ENCODE peak calls at places on chromosomes 6 and 20, in six cellular contexts. One of them, this sample, is unnamed.

GRCh38 chr6:70079241-70079640 is 212.9 kb downstream of the COL19A1 start:
- DNase-seq in GM23248: no peak
- DNase-seq in CD8-positive, alpha-beta memory T cell: no peak
- DNase-seq in upper lobe of left lung: no peak
- DNase-seq in SJCRH30: no peak
- DNase-seq in OCI-LY7: no peak
- DNase-seq in this sample: no peak

GRCh38 chr6:165227644-165228329 is 81.6 kb downstream of the C6orf118 start:
- DNase-seq in GM23248: peak
- DNase-seq in CD8-positive, alpha-beta memory T cell: no peak
- DNase-seq in upper lobe of left lung: peak
- DNase-seq in SJCRH30: no peak
- DNase-seq in OCI-LY7: no peak
- DNase-seq in this sample: peak

GRCh38 chr6:89995296-89995695 is 101.0 kb downstream of the GJA10 start:
- DNase-seq in GM23248: no peak
- DNase-seq in CD8-positive, alpha-beta memory T cell: no peak
- DNase-seq in upper lobe of left lung: no peak
- DNase-seq in SJCRH30: no peak
- DNase-seq in OCI-LY7: no peak
- DNase-seq in this sample: no peak

GRCh38 chr20:58407966-58408557 is 19.0 kb downstream of the VAPB start:
- DNase-seq in GM23248: peak
- DNase-seq in CD8-positive, alpha-beta memory T cell: no peak
- DNase-seq in upper lobe of left lung: no peak
- DNase-seq in SJCRH30: no peak
- DNase-seq in OCI-LY7: peak
- DNase-seq in this sample: peak

GRCh38 chr6:2931970-2932748 is 29.1 kb upstream of the SERPINB9 start:
- DNase-seq in GM23248: peak
- DNase-seq in CD8-positive, alpha-beta memory T cell: peak
- DNase-seq in upper lobe of left lung: peak
- DNase-seq in SJCRH30: peak
- DNase-seq in OCI-LY7: peak
- DNase-seq in this sample: peak

GRCh38 chr6:551405-551804 is 105.5 kb downstream of the HUS1B start:
- DNase-seq in GM23248: peak
- DNase-seq in CD8-positive, alpha-beta memory T cell: no peak
- DNase-seq in upper lobe of left lung: no peak
- DNase-seq in SJCRH30: peak
- DNase-seq in OCI-LY7: peak
- DNase-seq in this sample: peak

GRCh38 chr20:3238616-3239025 is 369 bp downstream of the SLC4A11 start:
- DNase-seq in GM23248: peak
- DNase-seq in CD8-positive, alpha-beta memory T cell: peak
- DNase-seq in upper lobe of left lung: peak
- DNase-seq in SJCRH30: peak
- DNase-seq in OCI-LY7: peak
- DNase-seq in this sample: peak

GRCh38 chr20:60481742-60482133 is 523.5 kb downstream of the CDH26 start:
- DNase-seq in GM23248: no peak
- DNase-seq in CD8-positive, alpha-beta memory T cell: no peak
- DNase-seq in upper lobe of left lung: no peak
- DNase-seq in SJCRH30: no peak
- DNase-seq in OCI-LY7: no peak
- DNase-seq in this sample: no peak

GRCh38 chr20:35771367-35771688 is 487 bp upstream of the PHF20 start:
- DNase-seq in GM23248: no peak
- DNase-seq in CD8-positive, alpha-beta memory T cell: no peak
- DNase-seq in upper lobe of left lung: no peak
- DNase-seq in SJCRH30: no peak
- DNase-seq in OCI-LY7: no peak
- DNase-seq in this sample: no peak
- H3K4me3 ChIP-seq in GM23248: peak
- H3K4me3 ChIP-seq in CD8-positive, alpha-beta memory T cell: peak
- H3K4me3 ChIP-seq in upper lobe of left lung: peak
- H3K4me3 ChIP-seq in SJCRH30: peak
- H3K4me3 ChIP-seq in OCI-LY7: peak
- H3K4me3 ChIP-seq in this sample: peak

GRCh38 chr20:46400828-46401477 is 5.5 kb downstream of the ELMO2 start:
- DNase-seq in GM23248: peak
- DNase-seq in CD8-positive, alpha-beta memory T cell: no peak
- DNase-seq in upper lobe of left lung: no peak
- DNase-seq in SJCRH30: no peak
- DNase-seq in OCI-LY7: no peak
- DNase-seq in this sample: peak
- H3K4me3 ChIP-seq in GM23248: peak
- H3K4me3 ChIP-seq in CD8-positive, alpha-beta memory T cell: peak
- H3K4me3 ChIP-seq in upper lobe of left lung: peak
- H3K4me3 ChIP-seq in SJCRH30: no peak
- H3K4me3 ChIP-seq in OCI-LY7: no peak
- H3K4me3 ChIP-seq in this sample: peak

GRCh38 chr20:5192570-5193431 is 66.0 kb downstream of the CDS2 start:
- DNase-seq in GM23248: no peak
- DNase-seq in CD8-positive, alpha-beta memory T cell: no peak
- DNase-seq in upper lobe of left lung: no peak
- DNase-seq in SJCRH30: no peak
- DNase-seq in OCI-LY7: peak
- DNase-seq in this sample: no peak
- H3K4me3 ChIP-seq in GM23248: no peak
- H3K4me3 ChIP-seq in CD8-positive, alpha-beta memory T cell: no peak
- H3K4me3 ChIP-seq in upper lobe of left lung: no peak
- H3K4me3 ChIP-seq in SJCRH30: no peak
- H3K4me3 ChIP-seq in OCI-LY7: peak
- H3K4me3 ChIP-seq in this sample: no peak

GRCh38 chr6:131565041-131565440 is 8.0 kb upstream of the ARG1 start:
- DNase-seq in GM23248: no peak
- DNase-seq in CD8-positive, alpha-beta memory T cell: no peak
- DNase-seq in upper lobe of left lung: no peak
- DNase-seq in SJCRH30: no peak
- DNase-seq in OCI-LY7: no peak
- DNase-seq in this sample: no peak
- H3K4me3 ChIP-seq in GM23248: no peak
- H3K4me3 ChIP-seq in CD8-positive, alpha-beta memory T cell: no peak
- H3K4me3 ChIP-seq in upper lobe of left lung: no peak
- H3K4me3 ChIP-seq in SJCRH30: no peak
- H3K4me3 ChIP-seq in OCI-LY7: no peak
- H3K4me3 ChIP-seq in this sample: no peak

GRCh38 chr20:36463212-36464061 is 77.9 kb upstream of the MYL9 start:
- DNase-seq in GM23248: peak
- DNase-seq in CD8-positive, alpha-beta memory T cell: no peak
- DNase-seq in upper lobe of left lung: no peak
- DNase-seq in SJCRH30: no peak
- DNase-seq in OCI-LY7: peak
- DNase-seq in this sample: no peak
- H3K4me3 ChIP-seq in GM23248: peak
- H3K4me3 ChIP-seq in CD8-positive, alpha-beta memory T cell: peak
- H3K4me3 ChIP-seq in upper lobe of left lung: peak
- H3K4me3 ChIP-seq in SJCRH30: peak
- H3K4me3 ChIP-seq in OCI-LY7: peak
- H3K4me3 ChIP-seq in this sample: peak

GRCh38 chr20:44746367-44747165 is 901 bp downstream of the KCNK15 start:
- DNase-seq in GM23248: peak
- DNase-seq in CD8-positive, alpha-beta memory T cell: no peak
- DNase-seq in upper lobe of left lung: peak
- DNase-seq in SJCRH30: no peak
- DNase-seq in OCI-LY7: no peak
- DNase-seq in this sample: no peak
- H3K4me3 ChIP-seq in GM23248: peak
- H3K4me3 ChIP-seq in CD8-positive, alpha-beta memory T cell: peak
- H3K4me3 ChIP-seq in upper lobe of left lung: peak
- H3K4me3 ChIP-seq in SJCRH30: no peak
- H3K4me3 ChIP-seq in OCI-LY7: peak
- H3K4me3 ChIP-seq in this sample: peak

GRCh38 chr6:36315921-36316320 is 20.8 kb downstream of the BNIP5 start:
- DNase-seq in GM23248: no peak
- DNase-seq in CD8-positive, alpha-beta memory T cell: no peak
- DNase-seq in upper lobe of left lung: no peak
- DNase-seq in SJCRH30: no peak
- DNase-seq in OCI-LY7: no peak
- DNase-seq in this sample: no peak

GRCh38 chr6:36313628-36313895 is 23.1 kb downstream of the BNIP5 start:
- DNase-seq in GM23248: no peak
- DNase-seq in CD8-positive, alpha-beta memory T cell: no peak
- DNase-seq in upper lobe of left lung: no peak
- DNase-seq in SJCRH30: no peak
- DNase-seq in OCI-LY7: no peak
- DNase-seq in this sample: no peak

GRCh38 chr6:36312854-36313627 is 23.6 kb downstream of the BNIP5 start:
- DNase-seq in GM23248: no peak
- DNase-seq in CD8-positive, alpha-beta memory T cell: no peak
- DNase-seq in upper lobe of left lung: no peak
- DNase-seq in SJCRH30: no peak
- DNase-seq in OCI-LY7: peak
- DNase-seq in this sample: no peak

GRCh38 chr6:36317623-36318022 is 19.1 kb downstream of the BNIP5 start:
- DNase-seq in GM23248: no peak
- DNase-seq in CD8-positive, alpha-beta memory T cell: no peak
- DNase-seq in upper lobe of left lung: no peak
- DNase-seq in SJCRH30: no peak
- DNase-seq in OCI-LY7: no peak
- DNase-seq in this sample: no peak

GRCh38 chr6:36314221-36315014 is 22.3 kb downstream of the BNIP5 start:
- DNase-seq in GM23248: peak
- DNase-seq in CD8-positive, alpha-beta memory T cell: no peak
- DNase-seq in upper lobe of left lung: no peak
- DNase-seq in SJCRH30: no peak
- DNase-seq in OCI-LY7: no peak
- DNase-seq in this sample: peak
- H3K4me3 ChIP-seq in GM23248: no peak
- H3K4me3 ChIP-seq in CD8-positive, alpha-beta memory T cell: no peak
- H3K4me3 ChIP-seq in upper lobe of left lung: no peak
- H3K4me3 ChIP-seq in SJCRH30: no peak
- H3K4me3 ChIP-seq in OCI-LY7: no peak
- H3K4me3 ChIP-seq in this sample: no peak

GRCh38 chr20:41879151-41879550 is 261.0 kb upstream of the CHD6 start:
- DNase-seq in GM23248: no peak
- DNase-seq in CD8-positive, alpha-beta memory T cell: no peak
- DNase-seq in upper lobe of left lung: no peak
- DNase-seq in SJCRH30: no peak
- DNase-seq in OCI-LY7: no peak
- DNase-seq in this sample: no peak
- H3K4me3 ChIP-seq in GM23248: no peak
- H3K4me3 ChIP-seq in CD8-positive, alpha-beta memory T cell: no peak
- H3K4me3 ChIP-seq in upper lobe of left lung: no peak
- H3K4me3 ChIP-seq in SJCRH30: no peak
- H3K4me3 ChIP-seq in OCI-LY7: no peak
- H3K4me3 ChIP-seq in this sample: no peak

GRCh38 chr20:38842017-38842416 is 36.5 kb downstream of the PPP1R16B start:
- DNase-seq in GM23248: no peak
- DNase-seq in CD8-positive, alpha-beta memory T cell: no peak
- DNase-seq in upper lobe of left lung: no peak
- DNase-seq in SJCRH30: no peak
- DNase-seq in OCI-LY7: peak
- DNase-seq in this sample: no peak
- H3K4me3 ChIP-seq in GM23248: no peak
- H3K4me3 ChIP-seq in CD8-positive, alpha-beta memory T cell: peak
- H3K4me3 ChIP-seq in upper lobe of left lung: no peak
- H3K4me3 ChIP-seq in SJCRH30: no peak
- H3K4me3 ChIP-seq in OCI-LY7: peak
- H3K4me3 ChIP-seq in this sample: no peak

DNA sequence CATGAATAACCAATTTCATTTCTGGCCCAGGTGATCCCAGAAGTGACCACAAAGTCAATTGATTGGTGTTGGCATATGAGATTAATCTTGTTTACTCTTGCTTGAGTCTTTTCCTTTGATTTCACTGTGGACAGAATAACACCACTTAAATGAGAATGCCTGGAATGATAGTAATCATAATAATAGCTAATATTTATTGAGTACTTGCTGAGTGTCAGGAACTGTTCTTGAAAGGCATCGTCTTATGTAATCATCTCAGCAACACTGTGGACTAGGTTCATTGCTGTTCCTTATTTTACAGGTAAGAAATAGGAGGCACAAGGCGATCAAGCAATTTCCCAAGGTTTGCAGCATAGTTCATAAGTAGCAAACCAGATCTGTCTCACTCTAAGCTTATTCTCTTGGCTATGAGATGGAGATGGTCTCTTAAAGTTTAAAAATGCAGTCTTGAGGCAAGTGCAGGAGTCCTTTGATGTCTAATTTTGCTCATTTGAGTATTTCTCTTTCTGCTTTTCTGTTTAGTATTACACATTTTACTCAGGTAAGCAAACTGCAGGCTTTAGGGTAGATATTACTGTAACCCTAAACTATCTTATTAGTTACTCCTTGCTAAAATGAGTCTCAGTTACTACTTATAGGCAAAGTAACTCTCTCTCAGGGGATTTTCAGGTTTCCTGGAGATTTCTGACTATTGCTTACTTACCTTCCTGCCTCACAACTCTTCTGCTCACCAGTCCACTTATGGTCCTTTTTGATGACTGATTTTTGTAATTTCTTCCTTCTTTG is 6.3 kb downstream of the ADGRG6 start:
- DNase-seq in GM23248: no peak
- DNase-seq in CD8-positive, alpha-beta memory T cell: no peak
- DNase-seq in upper lobe of left lung: no peak
- DNase-seq in SJCRH30: no peak
- DNase-seq in OCI-LY7: no peak
- DNase-seq in this sample: no peak
- H3K4me3 ChIP-seq in GM23248: no peak
- H3K4me3 ChIP-seq in CD8-positive, alpha-beta memory T cell: no peak
- H3K4me3 ChIP-seq in upper lobe of left lung: no peak
- H3K4me3 ChIP-seq in SJCRH30: no peak
- H3K4me3 ChIP-seq in OCI-LY7: no peak
- H3K4me3 ChIP-seq in this sample: no peak

This sample was measured in fibroblast of villous mesenchyme.